ENCODE peak calls at places on chromosomes 13 and 19, in five cellular contexts. Y is heart left ventricle, I is breast epithelium, C is IMR-90, J is gastrocnemius medialis. W is an unnamed sample.

GRCh38 chr13:41780736-41781708 is 179.9 kb downstream of the VWA8 start:
- DNase-seq in Y (no peak), I (peak; percentile 37), C (peak; percentile 80), J (no peak), W (no peak)

GRCh38 chr19:29545866-29546582 is 20.2 kb downstream of the VSTM2B start:
- DNase-seq in Y (no peak), I (no peak), C (no peak), J (no peak), W (no peak)

GRCh38 chr13:67229438-67230242 is 496 bp downstream of the PCDH9 start:
- DNase-seq in Y (no peak), I (no peak), C (peak; percentile 10), J (no peak), W (no peak)

GRCh38 chr13:34731486-34731885 is 210.6 kb upstream of the NBEA start:
- DNase-seq in Y (no peak), I (no peak), C (no peak), J (no peak), W (no peak)

GRCh38 chr13:43102304-43102703 is 78.9 kb downstream of the DNAJC15 start:
- DNase-seq in Y (no peak), I (no peak), C (no peak), J (no peak), W (no peak)

GRCh38 chr19:23409392-23410048 is 14.2 kb upstream of the ZNF91 start:
- DNase-seq in Y (no peak), I (no peak), C (no peak), J (no peak), W (peak; percentile 80)

GRCh38 chr13:113489171-113489548 is 1.4 kb downstream of the DCUN1D2 start:
- DNase-seq in Y (no peak), I (no peak), C (no peak), J (no peak), W (no peak)

GRCh38 chr13:108084840-108085239 is 130.5 kb downstream of the LIG4 start:
- DNase-seq in Y (no peak), I (no peak), C (no peak), J (no peak), W (no peak)

GRCh38 chr13:61246351-61246750 is 169.3 kb downstream of the PCDH20 start:
- DNase-seq in Y (no peak), I (no peak), C (no peak), J (no peak), W (no peak)

GRCh38 chr19:2291185-2291751 is 9.3 kb upstream of the PEAK3 start:
- DNase-seq in Y (no peak), I (no peak), C (no peak), J (no peak), W (no peak)

GRCh38 chr19:41863209-41863931 is 3.3 kb downstream of the RPS19 start:
- DNase-seq in Y (no peak), I (no peak), C (no peak), J (no peak), W (no peak)

GRCh38 chr19:41868120-41868988 is 8.3 kb downstream of the RPS19 start:
- DNase-seq in Y (no peak), I (no peak), C (no peak), J (no peak), W (no peak)

GRCh38 chr19:41868989-41869300 is 8.1 kb upstream of the CD79A start:
- DNase-seq in Y (no peak), I (no peak), C (no peak), J (no peak), W (no peak)

GRCh38 chr19:41864374-41864773 is 4.3 kb downstream of the RPS19 start:
- DNase-seq in Y (no peak), I (no peak), C (no peak), J (no peak), W (no peak)

DNA sequence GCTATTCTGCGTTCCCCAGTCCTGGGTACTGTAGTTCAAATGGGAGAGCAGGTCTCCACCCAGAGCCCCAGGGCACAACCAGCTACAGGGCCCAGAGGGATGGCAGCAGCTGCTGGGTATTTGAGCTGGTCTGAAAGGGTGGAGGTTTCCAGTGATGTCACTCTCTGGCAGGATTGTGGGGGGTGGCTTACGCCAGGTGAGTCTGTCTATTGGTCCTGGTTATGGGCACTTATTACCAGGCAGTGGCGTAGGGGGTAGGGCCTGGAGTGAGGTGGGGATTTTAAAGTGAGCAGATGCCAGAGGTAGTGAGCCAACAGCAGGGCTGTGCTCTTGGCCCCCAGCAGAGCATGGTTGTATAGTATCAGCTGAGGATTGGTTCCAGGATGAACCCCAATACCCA is 6.2 kb downstream of the RPS19 start:
- DNase-seq in Y (no peak), I (no peak), C (no peak), J (no peak), W (no peak)
- TF ChIP-seq POLR2A in Y (no peak), I (no peak), C (no peak), J (no peak), W (no peak)

DNA sequence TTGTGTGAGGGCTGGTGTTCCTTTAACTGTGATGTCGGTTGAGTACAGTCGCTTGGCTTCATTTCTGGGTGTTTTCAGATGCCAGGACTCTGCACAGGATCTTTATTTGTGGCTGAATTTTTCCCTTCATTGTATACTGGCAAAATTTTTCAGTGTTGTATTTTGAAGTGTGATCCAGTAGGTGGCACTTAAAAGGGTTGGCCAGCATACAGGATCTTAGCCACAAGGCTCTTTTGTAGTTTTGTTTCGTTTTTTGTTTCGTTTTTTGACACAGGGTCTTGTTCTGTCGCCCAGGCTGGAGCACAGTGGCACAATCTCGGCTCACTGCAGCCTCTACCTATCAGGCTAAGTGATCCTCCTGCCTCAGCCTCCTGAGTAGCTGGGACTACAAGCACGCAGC is 8.7 kb downstream of the FCAR start:
- DNase-seq in Y (no peak), I (no peak), C (no peak), J (no peak), W (no peak)
- TF ChIP-seq CTCF in Y (no peak), I (no peak), C (no peak), J (no peak), W (no peak)

GRCh38 chr19:17080441-17080803 is 4.8 kb downstream of the MYO9B start:
- DNase-seq in Y (no peak), I (no peak), C (no peak), J (no peak), W (no peak)

GRCh38 chr19:17077447-17078028 is 2.0 kb downstream of the MYO9B start:
- DNase-seq in Y (no peak), I (no peak), C (no peak), J (no peak), W (no peak)

GRCh38 chr19:17078038-17078919 is 2.7 kb downstream of the MYO9B start:
- DNase-seq in Y (no peak), I (no peak), C (no peak), J (no peak), W (no peak)

GRCh38 chr19:17079710-17080440 is 4.3 kb downstream of the MYO9B start:
- DNase-seq in Y (peak; percentile 64), I (peak; percentile 69), C (peak; percentile 99), J (peak; percentile 67), W (peak; percentile 77)

DNA sequence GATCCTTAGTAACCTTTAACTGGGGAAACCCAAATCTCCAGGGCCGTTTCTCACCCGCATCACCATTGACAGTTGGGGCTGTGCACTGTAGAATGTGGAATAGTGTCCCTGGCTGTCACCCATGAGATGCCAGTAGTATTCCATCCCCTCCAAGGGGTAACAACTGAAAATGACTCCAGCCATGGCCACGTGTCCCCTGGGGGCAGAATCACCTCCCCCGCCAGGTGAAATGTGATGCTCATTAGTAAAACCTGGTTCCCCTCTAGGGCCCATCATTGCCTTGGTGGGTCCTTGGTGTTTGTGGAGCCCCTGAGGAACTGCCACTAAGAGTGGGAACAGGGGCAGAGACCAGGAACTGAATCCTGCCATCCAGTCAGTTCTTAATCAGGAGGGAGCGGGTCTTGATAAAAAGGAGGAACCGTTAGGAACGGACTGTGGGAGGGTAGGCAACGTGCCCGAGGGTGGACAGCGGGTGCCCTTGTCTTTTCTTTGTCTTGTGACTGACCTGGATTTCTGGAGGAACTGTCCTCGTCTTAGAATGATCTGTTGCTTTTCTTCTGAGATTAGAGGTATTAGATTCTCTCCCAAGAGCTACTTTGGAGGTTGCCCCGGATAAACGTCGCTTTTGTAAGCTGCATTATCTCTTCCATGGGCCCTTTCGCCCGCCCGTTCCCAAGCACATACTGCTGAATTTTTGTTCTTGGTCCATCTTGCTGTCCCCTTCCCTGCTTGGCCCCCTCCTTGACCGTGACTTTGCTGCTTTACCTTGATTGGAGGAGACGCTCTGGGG is 3.5 kb downstream of the MYO9B start:
- DNase-seq in Y (no peak), I (no peak), C (peak; percentile 31), J (no peak), W (no peak)
- H3K4me3 ChIP-seq in Y (peak overlapping the region; percentile 36), I (peak overlapping the region; percentile 36), C (peak overlapping the region; percentile 48), J (peak overlapping the region; percentile 22), W (no peak overlapping the region)

DNA sequence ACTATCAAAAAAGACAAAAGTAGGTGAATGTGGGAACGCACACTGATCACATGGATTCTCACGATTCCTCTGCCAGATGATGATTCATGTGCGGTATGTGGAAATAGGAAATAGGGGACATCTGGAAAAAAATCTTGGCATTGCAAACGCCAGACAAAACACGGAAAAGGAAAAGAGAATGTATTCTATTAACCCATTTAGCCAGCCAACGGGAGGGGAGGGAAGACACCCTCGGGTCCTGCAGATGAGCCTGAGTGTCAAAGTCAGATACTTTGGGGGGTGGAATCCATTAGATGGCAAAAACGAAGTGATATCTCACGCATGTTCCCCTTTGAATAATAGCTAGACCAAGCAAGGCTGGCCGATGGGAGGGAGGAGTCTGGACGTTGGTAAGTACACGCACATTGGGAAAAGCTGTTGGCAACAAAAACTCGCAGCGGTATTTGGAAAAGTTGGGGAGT is 73.7 kb downstream of the COL4A1 start:
- DNase-seq in Y (no peak), I (no peak), C (peak; percentile 91), J (peak; percentile 69), W (peak; percentile 93)
- TF ChIP-seq POLR2A in Y (no peak), I (no peak), C (no peak), J (no peak), W (no peak)

GRCh38 chr13:110713981-110714797 is 689 bp downstream of the ING1 start:
- DNase-seq in Y (peak; percentile 65), I (peak; percentile 48), C (peak; percentile 32), J (peak; percentile 51), W (peak; percentile 89)

GRCh38 chr13:110714798-110715394 is 1.4 kb downstream of the ING1 start:
- DNase-seq in Y (peak; percentile 79), I (peak; percentile 59), C (peak; percentile 25), J (peak; percentile 55), W (peak; percentile 94)

GRCh38 chr13:110713642-110713952 is at the start of gene ING1:
- DNase-seq in Y (no peak), I (no peak), C (no peak), J (no peak), W (no peak)

GRCh38 chr13:110716235-110716505 is 2.7 kb downstream of the ING1 start:
- DNase-seq in Y (no peak), I (no peak), C (no peak), J (peak; percentile 80), W (peak; percentile 57)

GRCh38 chr13:110715395-110716234 is 2.1 kb downstream of the ING1 start:
- DNase-seq in Y (peak; percentile 99), I (peak; percentile 99), C (peak; percentile 100), J (peak; percentile 99), W (peak; percentile 99)
- TF ChIP-seq CTCF in Y (no peak), I (peak; percentile 28), C (no peak), J (no peak), W (no peak)

GRCh38 chr19:49282184-49282583 is 42.8 kb downstream of the SLC6A16 start:
- DNase-seq in Y (no peak), I (no peak), C (no peak), J (no peak), W (no peak)
- H3K4me3 ChIP-seq in Y (no peak overlapping the region), I (no peak overlapping the region), C (no peak overlapping the region), J (no peak overlapping the region), W (no peak overlapping the region)